ENCODE peak calls at places on chromosomes 6 and 20, in seven cellular contexts. L is fibroblast of mammary gland, J is astrocyte of the spinal cord, D is OCI-LY7, I is heart right ventricle, H is ovary, S is HFFc6. Y is an unnamed sample.

GRCh38 chr6:149111556-149112115 is 205.9 kb upstream of the TAB2 start:
- DNase-seq in L (no peak), J (no peak), D (peak; percentile 61), I (no peak), H (no peak), S (no peak), Y (peak; percentile 21)

GRCh38 chr6:140968062-140968461 is 1164.7 kb upstream of the GJE1 start:
- DNase-seq in L (no peak), J (no peak), D (no peak), I (no peak), H (no peak), S (no peak), Y (no peak)

GRCh38 chr6:46175446-46175845 is 4.7 kb upstream of the ENPP5 start:
- DNase-seq in L (peak; percentile 19), J (no peak), D (no peak), I (no peak), H (no peak), S (no peak), Y (peak; percentile 52)

GRCh38 chr6:100342830-100343229 is 121.9 kb downstream of the SIM1 start:
- DNase-seq in L (no peak), J (peak; percentile 57), D (no peak), I (no peak), H (no peak), S (peak; percentile 43), Y (no peak)

GRCh38 chr20:2658414-2659354 is 5.3 kb downstream of the IDH3B start:
- DNase-seq in L (peak; percentile 15), J (no peak), D (no peak), I (no peak), H (no peak), S (no peak), Y (no peak)

GRCh38 chr6:27154696-27155095 is 92.8 kb upstream of the PRSS16 start:
- DNase-seq in L (no peak), J (no peak), D (no peak), I (no peak), H (no peak), S (no peak), Y (no peak)

GRCh38 chr6:43138267-43138666 is 32.8 kb upstream of the SRF start:
- DNase-seq in L (no peak), J (no peak), D (no peak), I (no peak), H (no peak), S (no peak), Y (no peak)

GRCh38 chr20:22729180-22729579 is 144.8 kb upstream of the FOXA2 start:
- DNase-seq in L (peak; percentile 15), J (no peak), D (no peak), I (no peak), H (no peak), S (no peak), Y (no peak)

GRCh38 chr6:149137594-149137993 is 179.9 kb upstream of the TAB2 start:
- DNase-seq in L (peak; percentile 53), J (no peak), D (no peak), I (no peak), H (no peak), S (no peak), Y (no peak)

GRCh38 chr6:149138699-149139294 is 178.7 kb upstream of the TAB2 start:
- DNase-seq in L (no peak), J (no peak), D (no peak), I (no peak), H (no peak), S (no peak), Y (no peak)

GRCh38 chr20:10537850-10538480 is 102.9 kb downstream of the SLX4IP start:
- DNase-seq in L (peak; percentile 73), J (peak; percentile 73), D (no peak), I (no peak), H (no peak), S (peak; percentile 20), Y (no peak)

GRCh38 chr6:148335582-148335981 is 7.1 kb upstream of the SASH1 start:
- DNase-seq in L (no peak), J (no peak), D (no peak), I (no peak), H (no peak), S (peak; percentile 83), Y (no peak)

GRCh38 chr6:14596410-14596809 is 478.8 kb downstream of the CD83 start:
- DNase-seq in L (peak; percentile 97), J (peak; percentile 95), D (no peak), I (no peak), H (no peak), S (peak; percentile 1), Y (no peak)

GRCh38 chr20:44089987-44090674 is 96.9 kb downstream of the JPH2 start:
- DNase-seq in L (peak; percentile 80), J (peak; percentile 54), D (peak; percentile 51), I (no peak), H (no peak), S (peak; percentile 70), Y (peak; percentile 59)

GRCh38 chr6:131995924-131996323 is 44.8 kb upstream of the CCN2 start:
- DNase-seq in L (peak; percentile 93), J (peak; percentile 82), D (no peak), I (no peak), H (no peak), S (peak; percentile 85), Y (no peak)

GRCh38 chr6:44678252-44678935 is 290.9 kb downstream of the CDC5L start:
- DNase-seq in L (no peak), J (no peak), D (no peak), I (no peak), H (no peak), S (no peak), Y (no peak)

GRCh38 chr20:43751167-43752050 is 24.6 kb upstream of the GTSF1L start:
- DNase-seq in L (peak; percentile 94), J (peak; percentile 93), D (peak; percentile 55), I (no peak), H (no peak), S (peak; percentile 92), Y (peak; percentile 89)

GRCh38 chr6:105120570-105120969 is 59.2 kb downstream of the POPDC3 start:
- DNase-seq in L (peak; percentile 12), J (no peak), D (no peak), I (no peak), H (no peak), S (peak; percentile 32), Y (no peak)

DNA sequence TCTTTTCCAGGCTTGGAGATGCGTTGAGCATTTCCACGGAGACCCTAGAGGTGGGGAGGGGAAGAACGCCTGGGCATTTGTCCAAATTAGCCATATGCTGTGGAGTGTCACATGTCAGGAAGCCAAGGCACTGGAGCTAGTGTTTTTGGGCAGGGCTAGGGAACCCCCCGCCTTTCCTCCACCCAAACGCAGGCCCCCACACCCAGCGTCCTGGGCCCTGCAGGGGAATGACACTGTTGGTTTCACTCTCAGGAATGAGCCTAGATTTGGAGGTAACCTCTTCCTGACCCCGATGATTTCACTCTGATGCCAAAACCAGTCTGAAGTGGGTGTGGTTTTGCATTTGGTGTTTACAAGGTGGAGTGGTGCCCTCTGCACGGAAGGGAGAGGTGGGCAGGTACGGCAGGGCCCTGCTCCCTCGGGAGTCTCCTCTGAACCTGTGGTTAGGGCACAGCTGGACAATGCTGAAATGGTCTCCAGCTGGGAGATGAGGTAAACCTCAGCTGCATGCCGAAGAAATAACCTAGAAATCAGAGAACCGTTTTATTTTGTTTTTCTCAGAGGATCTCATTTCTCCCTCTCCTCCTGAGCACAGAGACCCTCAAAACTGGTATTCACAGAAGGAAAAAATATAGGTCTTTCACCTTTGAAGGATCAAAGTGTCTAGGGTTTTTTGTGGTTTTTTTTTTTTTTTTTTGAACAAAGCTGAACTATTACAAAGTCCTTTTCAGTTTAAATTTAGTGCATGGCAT is 29.6 kb downstream of the MTHFD1L start:
- DNase-seq in L (peak; percentile 39), J (peak; percentile 82), D (no peak), I (no peak), H (no peak), S (no peak), Y (peak; percentile 30)
- TF ChIP-seq CTCF in L (no peak), J (peak; percentile 32), D (peak; percentile 20), I (no peak), H (no peak), S (peak; percentile 35), Y (no peak)

GRCh38 chr6:33417903-33418689 is at the start of gene CUTA:
- DNase-seq in L (peak; percentile 100), J (peak; percentile 100), D (peak; percentile 100), I (peak; percentile 99), H (peak; percentile 99), S (peak; percentile 100), Y (peak; percentile 95)
- TF ChIP-seq CTCF in L (no peak), J (peak; percentile 23), D (peak; percentile 80), I (peak; percentile 45), H (peak; percentile 57), S (peak; percentile 70), Y (peak; percentile 40)

GRCh38 chr6:9927271-9927670 is 487.6 kb downstream of the TFAP2A start:
- DNase-seq in L (no peak), J (no peak), D (no peak), I (no peak), H (no peak), S (no peak), Y (no peak)

GRCh38 chr6:9924971-9925370 is 489.9 kb downstream of the TFAP2A start:
- DNase-seq in L (no peak), J (no peak), D (no peak), I (no peak), H (no peak), S (no peak), Y (no peak)

GRCh38 chr6:9921366-9921765 is 493.5 kb downstream of the TFAP2A start:
- DNase-seq in L (no peak), J (no peak), D (no peak), I (no peak), H (no peak), S (peak; percentile 73), Y (no peak)
- TF ChIP-seq CTCF in L (no peak), J (no peak), D (no peak), I (no peak), H (no peak), S (no peak), Y (no peak)

GRCh38 chr20:24448170-24448569 is 21.3 kb upstream of the SYNDIG1 start:
- DNase-seq in L (no peak), J (no peak), D (no peak), I (no peak), H (no peak), S (no peak), Y (no peak)
- TF ChIP-seq CTCF in L (no peak), J (no peak), D (no peak), I (no peak), H (no peak), S (no peak), Y (no peak)

DNA sequence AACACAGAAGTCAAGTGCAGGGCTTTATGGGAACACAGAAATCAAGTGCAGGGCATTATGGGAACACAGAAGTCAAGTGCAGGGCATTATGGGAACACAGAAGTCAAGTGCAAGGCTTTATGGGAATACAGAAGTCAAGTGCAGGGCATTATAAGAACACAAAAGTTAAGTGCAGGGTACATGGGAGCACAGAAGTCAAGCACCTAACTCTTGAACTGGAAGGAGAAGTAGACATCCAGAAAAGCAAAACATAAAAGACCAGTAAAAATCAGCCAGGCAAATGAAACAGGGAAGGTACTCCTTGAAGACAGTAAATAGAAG is 53.0 kb downstream of the GFOD1 start:
- DNase-seq in L (no peak), J (no peak), D (no peak), I (no peak), H (no peak), S (no peak), Y (no peak)
- TF ChIP-seq CTCF in L (no peak), J (no peak), D (no peak), I (no peak), H (no peak), S (no peak), Y (no peak)

GRCh38 chr20:53336892-53337291 is 256.7 kb downstream of the ZNF217 start:
- DNase-seq in L (no peak), J (no peak), D (peak; percentile 5), I (no peak), H (no peak), S (no peak), Y (no peak)
- TF ChIP-seq CTCF in L (no peak), J (no peak), D (peak; percentile 46), I (no peak), H (no peak), S (no peak), Y (no peak)